ENCODE peak calls at places on chromosome 20, in eight cellular contexts. R, X, Z, P, M, G, K and V are unnamed samples.

GRCh38 chr20:40956503-40956902 is 72.1 kb upstream of the TOP1 start:
- DNase-seq in R (no peak), M (peak; percentile 62), K (no peak), Z (no peak), P (no peak), G (no peak), X (no peak), V (no peak)

GRCh38 chr20:36544134-36545018 is 3.1 kb downstream of the MYL9 start:
- DNase-seq in G (peak; percentile 17), M (no peak), Z (no peak), R (no peak), P (no peak), K (peak; percentile 89), X (no peak), V (no peak)

GRCh38 chr20:3646067-3646440 is 17.1 kb downstream of the GFRA4 start:
- DNase-seq in G (peak; percentile 69), R (no peak), X (no peak), Z (no peak), M (no peak), K (peak; percentile 39), P (no peak), V (no peak)

GRCh38 chr20:62815066-62815991 is 1.5 kb upstream of the COL9A3 start:
- DNase-seq in P (no peak), G (peak; percentile 69), X (no peak), M (no peak), K (peak; percentile 65), R (peak; percentile 66), Z (peak; percentile 84), V (peak; percentile 80)

GRCh38 chr20:57716202-57716601 is 6.4 kb upstream of the PMEPA1 start:
- DNase-seq in K (peak; percentile 92), X (no peak), R (no peak), M (no peak), G (peak; percentile 68), P (no peak), Z (no peak), V (no peak)

GRCh38 chr20:4130404-4131189 is 115.2 kb upstream of the RNF24 start:
- DNase-seq in X (no peak), Z (no peak), R (no peak), G (peak; percentile 90), K (peak; percentile 80), M (no peak), P (no peak), V (no peak)

GRCh38 chr20:41051426-41051825 is 22.8 kb downstream of the TOP1 start:
- DNase-seq in K (no peak), R (no peak), G (no peak), Z (no peak), P (no peak), M (no peak), X (no peak), V (no peak)

GRCh38 chr20:60718743-60719142 is 533.3 kb upstream of the CDH4 start:
- DNase-seq in Z (peak; percentile 67), P (no peak), K (peak; percentile 2), R (peak; percentile 56), G (no peak), M (no peak), X (no peak), V (no peak)

GRCh38 chr20:1087311-1087710 is 31.1 kb upstream of the PSMF1 start:
- DNase-seq in G (no peak), Z (no peak), M (no peak), P (no peak), R (no peak), X (peak; percentile 65), K (no peak), V (no peak)

GRCh38 chr20:36881888-36882287 is 6.0 kb downstream of the TLDC2 start:
- DNase-seq in R (no peak), Z (no peak), M (no peak), X (no peak), G (no peak), P (no peak), K (no peak), V (peak; percentile 57)

GRCh38 chr20:36808317-36809257 is 35.0 kb upstream of the DSN1 start:
- DNase-seq in P (peak; percentile 42), Z (peak; percentile 84), M (peak; percentile 65), R (peak; percentile 69), X (peak; percentile 46), K (peak; percentile 97), G (peak; percentile 66), V (peak; percentile 72)

GRCh38 chr20:61923371-61924166 is 142.1 kb downstream of the TAF4 start:
- DNase-seq in M (no peak), X (no peak), Z (no peak), P (no peak), R (no peak), K (peak; percentile 7), G (no peak), V (no peak)

GRCh38 chr20:57652865-57653545 is 32.8 kb upstream of the ZBP1 start:
- DNase-seq in K (no peak), Z (no peak), M (peak; percentile 37), P (no peak), R (no peak), G (no peak), X (no peak), V (peak; percentile 3)

GRCh38 chr20:63083831-63084562 is 77.2 kb upstream of the BHLHE23 start:
- DNase-seq in Z (no peak), K (no peak), G (no peak), M (no peak), R (no peak), X (no peak), P (no peak), V (no peak)

GRCh38 chr20:45066372-45066771 is 34.6 kb downstream of the KCNS1 start:
- DNase-seq in K (no peak), R (no peak), P (no peak), X (no peak), Z (no peak), M (no peak), G (no peak), V (no peak)

GRCh38 chr20:52303281-52303950 is 111.8 kb upstream of the ZFP64 start:
- DNase-seq in P (no peak), R (no peak), K (no peak), Z (no peak), M (no peak), G (no peak), X (no peak), V (no peak)

GRCh38 chr20:47295921-47296426 is 60.5 kb downstream of the ZMYND8 start:
- DNase-seq in R (no peak), K (no peak), P (no peak), G (peak; percentile 16), M (no peak), Z (no peak), X (no peak), V (no peak)

GRCh38 chr20:2759143-2759542 is 41.3 kb downstream of the CPXM1 start:
- DNase-seq in R (no peak), K (no peak), P (no peak), G (no peak), X (no peak), Z (no peak), M (peak; percentile 24), V (no peak)

DNA sequence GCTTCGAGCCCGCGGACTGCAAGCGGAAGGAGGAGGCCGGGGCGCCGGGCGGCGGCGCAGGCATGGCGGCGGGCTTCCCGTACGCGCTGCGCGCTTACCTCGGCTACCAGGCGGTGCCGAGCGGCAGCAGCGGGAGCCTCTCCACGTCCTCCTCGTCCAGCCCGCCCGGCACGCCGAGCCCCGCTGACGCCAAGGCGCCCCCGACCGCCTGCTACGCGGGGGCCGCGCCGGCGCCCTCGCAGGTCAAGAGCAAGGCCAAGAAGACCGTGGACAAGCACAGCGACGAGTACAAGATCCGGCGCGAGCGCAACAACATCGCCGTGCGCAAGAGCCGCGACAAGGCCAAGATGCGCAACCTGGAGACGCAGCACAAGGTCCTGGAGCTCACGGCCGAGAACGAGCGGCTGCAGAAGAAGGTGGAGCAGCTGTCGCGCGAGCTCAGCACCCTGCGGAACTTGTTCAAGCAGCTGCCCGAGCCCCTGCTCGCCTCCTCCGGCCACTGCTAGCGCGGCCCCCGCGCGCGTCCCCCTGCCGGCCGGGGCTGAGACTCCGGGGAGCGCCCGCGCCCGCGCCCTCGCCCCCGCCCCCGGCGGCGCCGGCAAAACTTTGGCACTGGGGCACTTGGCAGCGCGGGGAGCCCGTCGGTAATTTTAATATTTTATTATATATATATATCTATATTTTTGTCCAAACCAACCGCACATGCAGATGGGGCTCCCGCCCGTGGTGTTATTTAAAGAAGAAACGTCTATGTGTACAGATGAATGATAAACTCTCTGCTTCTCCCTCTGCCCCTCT is 1.1 kb downstream of the CEBPB start:
- DNase-seq in R (peak; percentile 84), G (peak; percentile 58), M (peak; percentile 84), X (peak; percentile 67), Z (peak; percentile 78), K (peak; percentile 77), P (no peak), V (peak; percentile 77)
- H3K4me1 ChIP-seq in R (peaks cover 12% of the 10 kb centered on the region), G (peaks cover 28% of the 10 kb centered on the region), M (peaks cover 16% of the 10 kb centered on the region), X (peaks cover 8% of the 10 kb centered on the region), Z (peaks cover 30% of the 10 kb centered on the region), K (peaks cover 12% of the 10 kb centered on the region), P (peaks cover 52% of the 10 kb centered on the region), V (peaks cover 34% of the 10 kb centered on the region)

DNA sequence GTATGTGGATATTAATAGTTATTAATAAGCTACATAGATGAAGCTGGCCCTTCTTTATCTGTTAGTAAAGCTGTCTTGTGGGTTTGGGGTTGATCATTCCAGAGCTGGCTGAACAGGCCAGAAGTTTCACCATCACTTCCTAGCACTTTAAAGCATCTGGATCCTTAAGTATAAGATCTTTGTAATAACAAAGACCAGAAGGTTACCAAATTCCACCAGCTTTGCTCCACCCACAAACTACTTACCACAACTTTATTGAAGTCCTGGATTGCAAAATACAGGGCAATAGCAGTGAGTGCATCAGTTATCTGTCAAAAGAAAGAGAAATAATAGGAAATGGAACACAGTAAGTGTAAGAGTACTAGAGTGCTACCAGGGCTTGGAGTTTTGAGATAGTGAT is 33.0 kb downstream of the PIGU start:
- DNase-seq in R (no peak), X (no peak), G (peak; percentile 1), P (no peak), K (peak; percentile 88), M (no peak), Z (no peak), V (no peak)
- TF ChIP-seq EZH2phosphoT487 in R (no peak), X (no peak), G (no peak), P (no peak), K (peak; percentile 84), M (no peak), Z (no peak), V (no peak)

DNA sequence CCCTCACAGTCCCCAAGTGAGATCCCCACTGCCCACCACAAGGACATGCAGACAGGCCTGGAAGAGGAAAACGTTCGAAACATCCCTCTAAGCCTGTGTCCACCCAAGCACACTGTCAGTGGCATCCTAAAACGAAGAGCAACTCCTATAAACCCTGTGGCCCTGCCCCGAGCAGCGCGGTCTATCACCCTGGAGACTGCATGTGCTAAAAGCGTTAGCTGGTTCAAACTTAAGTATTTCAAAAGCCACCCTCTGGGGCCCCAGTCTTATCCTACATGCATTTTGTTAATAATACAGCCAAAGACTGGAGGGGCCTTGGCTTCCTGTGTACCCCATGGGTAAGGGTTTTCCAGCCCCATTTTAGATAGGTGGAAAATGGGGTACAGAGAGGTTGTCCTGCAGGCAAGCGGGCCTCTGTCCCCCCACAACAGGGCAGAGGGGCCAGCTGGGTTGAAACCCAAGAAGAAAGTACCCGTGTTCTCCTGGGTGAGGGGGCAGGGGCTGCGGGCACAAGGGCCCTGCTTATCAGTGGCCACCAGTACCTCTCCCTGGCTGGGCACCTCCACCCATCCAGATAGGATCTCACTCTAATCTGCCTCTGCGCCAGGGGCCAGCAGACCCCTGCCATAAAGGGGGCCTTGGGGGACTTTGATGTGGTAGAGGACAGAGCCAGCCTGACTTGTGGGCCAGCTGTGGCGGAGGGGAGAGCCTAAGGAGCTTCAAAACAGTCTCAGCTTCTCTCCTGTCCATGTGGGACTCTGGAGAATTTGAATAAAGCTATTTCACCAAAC is 28.3 kb downstream of the PREX1 start:
- DNase-seq in Z (no peak), X (no peak), G (no peak), M (no peak), R (no peak), P (no peak), K (no peak), V (no peak)
- H3K4me1 ChIP-seq in Z (peaks cover 14% of the 10 kb centered on the region), X (no peaks in the 10 kb centered on the region), G (no peaks in the 10 kb centered on the region), M (peaks cover 39% of the 10 kb centered on the region), R (peaks cover 30% of the 10 kb centered on the region), P (no peaks in the 10 kb centered on the region), K (no peaks in the 10 kb centered on the region), V (no peaks in the 10 kb centered on the region)

GRCh38 chr20:19079536-19080299 is 132.7 kb upstream of the SLC24A3 start:
- DNase-seq in M (no peak), R (no peak), Z (no peak), G (peak; percentile 83), P (no peak), X (no peak), K (peak; percentile 4), V (no peak)
- TF ChIP-seq EZH2phosphoT487 in M (no peak), R (no peak), Z (no peak), G (no peak), P (no peak), X (no peak), K (no peak), V (no peak)